ENCODE peak calls at places on chromosomes 5 and 9, in seven cellular contexts. E is fibroblast of mammary gland; V is GM13977; M is activated CD8-positive, alpha-beta T cell treated with anti-CD3 and anti-CD28 coated beads for 36 hours; O is tibial nerve; Q is lower leg skin; G is heart right ventricle. I is an unnamed sample.

GRCh38 chr9:131276107-131276888 is at the start of gene FAM78A:
- DNase-seq in E (no peak), V (peak), M (peak), O (no peak), Q (no peak), G (no peak), I (no peak)

GRCh38 chr5:71891856-71892255 is 172.8 kb downstream of the CARTPT start:
- DNase-seq in E (no peak), V (no peak), M (no peak), O (no peak), Q (no peak), G (peak), I (peak)

GRCh38 chr9:89433826-89434225 is 64.1 kb downstream of the SEMA4D start:
- DNase-seq in E (peak), V (no peak), M (no peak), O (no peak), Q (no peak), G (no peak), I (no peak)

GRCh38 chr9:114861922-114862605 is 56.2 kb upstream of the TNFSF15 start:
- DNase-seq in E (no peak), V (no peak), M (no peak), O (no peak), Q (no peak), G (no peak), I (no peak)

GRCh38 chr9:131516274-131516565 is 13.5 kb downstream of the POMT1 start:
- DNase-seq in E (no peak), V (no peak), M (no peak), O (no peak), Q (no peak), G (no peak), I (no peak)

GRCh38 chr9:113274474-113275146 is 762 bp downstream of the CDC26 start:
- DNase-seq in E (peak), V (peak), M (peak), O (peak), Q (no peak), G (peak), I (peak)

GRCh38 chr5:159339451-159339850 is 9.2 kb upstream of the IL12B start:
- DNase-seq in E (no peak), V (no peak), M (no peak), O (no peak), Q (no peak), G (no peak), I (no peak)

GRCh38 chr9:106798021-106798799 is 64.8 kb upstream of the ZNF462 start:
- DNase-seq in E (no peak), V (no peak), M (no peak), O (no peak), Q (no peak), G (no peak), I (no peak)

GRCh38 chr9:75023846-75024245 is 4.2 kb downstream of the CARNMT1 start:
- DNase-seq in E (no peak), V (no peak), M (peak), O (no peak), Q (no peak), G (no peak), I (no peak)

GRCh38 chr9:5292141-5292540 is 12.4 kb downstream of the RLN2 start:
- DNase-seq in E (no peak), V (no peak), M (no peak), O (no peak), Q (no peak), G (no peak), I (no peak)

GRCh38 chr9:14923701-14924100 is 13.5 kb upstream of the FREM1 start:
- DNase-seq in E (no peak), V (no peak), M (no peak), O (no peak), Q (no peak), G (no peak), I (no peak)

GRCh38 chr9:8784813-8785212 is 985.2 kb upstream of the DMAC1 start:
- DNase-seq in E (no peak), V (no peak), M (no peak), O (no peak), Q (no peak), G (no peak), I (no peak)

GRCh38 chr9:116151966-116152381 is 1.6 kb upstream of the PAPPA start:
- DNase-seq in E (peak), V (no peak), M (no peak), O (no peak), Q (no peak), G (no peak), I (no peak)

GRCh38 chr5:153212471-153212870 is 278.0 kb upstream of the GRIA1 start:
- DNase-seq in E (no peak), V (no peak), M (no peak), O (no peak), Q (no peak), G (no peak), I (no peak)

GRCh38 chr5:163041254-163041653 is 396.1 kb upstream of the CCNG1 start:
- DNase-seq in E (no peak), V (no peak), M (no peak), O (no peak), Q (no peak), G (no peak), I (no peak)

GRCh38 chr5:18000744-18001143 is 366.5 kb downstream of the TAF11L14 start:
- DNase-seq in E (no peak), V (no peak), M (no peak), O (no peak), Q (no peak), G (no peak), I (no peak)

GRCh38 chr5:157543825-157544622 is 31.6 kb downstream of the ADAM19 start:
- DNase-seq in E (peak), V (no peak), M (peak), O (no peak), Q (peak), G (no peak), I (no peak)

GRCh38 chr5:109486200-109486804 is 76.5 kb upstream of the PJA2 start:
- DNase-seq in E (no peak), V (no peak), M (no peak), O (no peak), Q (no peak), G (no peak), I (no peak)

GRCh38 chr9:73050062-73050814 is 97.4 kb upstream of the ALDH1A1 start:
- DNase-seq in E (peak), V (no peak), M (no peak), O (no peak), Q (no peak), G (no peak), I (no peak)

GRCh38 chr5:6185574-6185973 is 192.8 kb downstream of the MED10 start:
- DNase-seq in E (no peak), V (no peak), M (no peak), O (no peak), Q (no peak), G (no peak), I (no peak)

GRCh38 chr5:102713682-102714231 is 41.3 kb upstream of the PAM start:
- DNase-seq in E (peak), V (no peak), M (no peak), O (no peak), Q (no peak), G (no peak), I (no peak)

GRCh38 chr5:149268928-149269557 is 2.6 kb upstream of the AFAP1L1 start:
- DNase-seq in E (peak), V (peak), M (no peak), O (no peak), Q (no peak), G (no peak), I (peak)

GRCh38 chr5:149262315-149262714 is 9.3 kb upstream of the AFAP1L1 start:
- DNase-seq in E (no peak), V (no peak), M (no peak), O (no peak), Q (no peak), G (no peak), I (no peak)

GRCh38 chr5:149267241-149267973 is 4.3 kb upstream of the AFAP1L1 start:
- DNase-seq in E (no peak), V (no peak), M (no peak), O (no peak), Q (no peak), G (no peak), I (no peak)

GRCh38 chr5:149264432-149265069 is 7.1 kb upstream of the AFAP1L1 start:
- DNase-seq in E (no peak), V (peak), M (peak), O (no peak), Q (no peak), G (no peak), I (peak)

DNA sequence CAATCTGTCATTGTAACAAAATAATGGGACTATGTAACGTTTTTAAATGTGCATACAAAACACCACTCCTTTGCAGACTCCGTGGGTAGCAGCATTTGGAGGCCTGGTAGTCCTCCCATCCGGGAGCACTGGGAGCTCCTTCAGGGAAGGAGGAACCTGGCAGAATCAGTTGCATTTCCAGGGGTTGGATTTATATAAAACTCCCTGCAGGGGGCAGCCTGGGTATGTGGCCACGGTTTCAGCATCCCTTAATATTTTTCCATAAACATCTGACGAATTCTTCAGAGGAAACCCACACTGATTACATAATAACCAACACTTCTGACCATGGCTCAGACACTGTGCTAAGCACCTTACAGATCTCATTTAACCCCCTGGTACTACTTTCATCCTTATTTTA is 6.1 kb upstream of the AFAP1L1 start:
- DNase-seq in E (peak), V (no peak), M (no peak), O (peak), Q (no peak), G (peak), I (peak)
- TF ChIP-seq CTCF in E (peak), V (no peak), M (no peak), O (peak), Q (no peak), G (peak), I (peak)

DNA sequence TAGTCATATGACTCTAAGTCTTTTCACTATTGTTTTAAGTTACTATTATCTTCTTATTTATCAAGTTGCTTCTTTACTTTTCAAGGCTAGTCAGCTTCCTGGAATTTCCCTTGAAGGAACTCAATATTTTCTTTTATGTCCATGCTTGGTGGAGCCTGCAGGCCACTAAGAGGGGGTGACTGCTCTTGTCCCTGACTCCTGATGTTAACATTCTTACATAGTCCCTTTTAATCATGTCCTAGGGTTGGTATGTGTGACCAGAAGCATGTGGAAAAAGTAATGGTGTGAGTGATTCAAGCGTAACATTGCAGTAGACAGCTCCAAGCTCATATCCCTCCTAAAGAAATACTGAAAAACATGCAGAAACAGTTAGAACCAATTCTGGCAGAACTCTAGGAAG is 1536.2 kb upstream of the CDH9 start:
- DNase-seq in E (no peak), V (no peak), M (no peak), O (no peak), Q (no peak), G (no peak), I (no peak)
- TF ChIP-seq CTCF in E (no peak), V (no peak), M (no peak), O (no peak), Q (no peak), G (no peak), I (no peak)

DNA sequence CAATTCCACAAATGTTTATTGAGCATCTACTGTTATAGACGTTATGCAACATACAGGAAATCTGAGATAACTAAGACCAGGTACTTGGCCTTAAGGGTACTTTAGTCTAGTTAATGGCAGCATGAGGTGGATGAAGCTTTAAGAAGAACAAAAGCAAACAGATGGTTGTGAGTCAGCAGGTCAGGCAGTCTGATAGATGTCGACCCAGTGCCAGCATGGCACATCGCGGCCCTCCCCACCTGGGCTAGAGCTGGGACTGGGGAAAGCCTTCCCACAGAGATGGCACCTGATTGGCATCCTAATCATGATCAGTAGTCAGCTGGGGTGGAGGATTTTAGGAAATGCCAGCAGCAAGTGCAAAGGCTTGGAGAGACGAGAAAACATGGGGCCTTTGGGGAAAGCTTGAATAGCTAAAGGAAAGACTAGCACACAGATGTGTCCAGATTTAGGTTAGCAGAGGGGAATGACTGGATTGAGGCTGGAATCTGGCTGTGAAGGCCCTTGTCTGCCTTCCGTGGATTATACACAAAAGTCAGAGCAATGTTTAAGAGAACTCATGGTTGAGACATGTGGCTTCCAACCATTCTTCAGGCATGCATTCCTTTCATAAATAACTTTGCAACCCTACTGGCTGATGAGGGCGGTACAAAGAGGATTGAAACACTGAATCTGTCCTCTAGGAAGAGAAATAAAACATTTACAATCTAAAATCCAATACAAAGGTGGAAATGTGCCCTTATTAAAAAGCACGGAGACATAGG is 395.4 kb upstream of the WWC1 start:
- DNase-seq in E (no peak), V (no peak), M (no peak), O (no peak), Q (no peak), G (no peak), I (no peak)
- TF ChIP-seq CTCF in E (no peak), V (no peak), M (no peak), O (no peak), Q (no peak), G (no peak), I (no peak)

GRCh38 chr5:168422431-168422830 is 63.8 kb upstream of the RARS1 start:
- DNase-seq in E (peak), V (no peak), M (no peak), O (no peak), Q (no peak), G (no peak), I (no peak)
- TF ChIP-seq CTCF in E (peak), V (peak), M (no peak), O (no peak), Q (no peak), G (no peak), I (no peak)

GRCh38 chr5:88684136-88684500 is 198.9 kb downstream of the MEF2C start:
- DNase-seq in E (no peak), V (no peak), M (no peak), O (no peak), Q (no peak), G (no peak), I (no peak)

GRCh38 chr5:88686077-88686541 is 196.9 kb downstream of the MEF2C start:
- DNase-seq in E (no peak), V (no peak), M (no peak), O (no peak), Q (no peak), G (no peak), I (no peak)

GRCh38 chr5:88681402-88681801 is 201.6 kb downstream of the MEF2C start:
- DNase-seq in E (no peak), V (no peak), M (no peak), O (no peak), Q (no peak), G (no peak), I (no peak)

GRCh38 chr5:88682797-88683496 is 200.0 kb downstream of the MEF2C start:
- DNase-seq in E (no peak), V (no peak), M (no peak), O (no peak), Q (no peak), G (no peak), I (no peak)

DNA sequence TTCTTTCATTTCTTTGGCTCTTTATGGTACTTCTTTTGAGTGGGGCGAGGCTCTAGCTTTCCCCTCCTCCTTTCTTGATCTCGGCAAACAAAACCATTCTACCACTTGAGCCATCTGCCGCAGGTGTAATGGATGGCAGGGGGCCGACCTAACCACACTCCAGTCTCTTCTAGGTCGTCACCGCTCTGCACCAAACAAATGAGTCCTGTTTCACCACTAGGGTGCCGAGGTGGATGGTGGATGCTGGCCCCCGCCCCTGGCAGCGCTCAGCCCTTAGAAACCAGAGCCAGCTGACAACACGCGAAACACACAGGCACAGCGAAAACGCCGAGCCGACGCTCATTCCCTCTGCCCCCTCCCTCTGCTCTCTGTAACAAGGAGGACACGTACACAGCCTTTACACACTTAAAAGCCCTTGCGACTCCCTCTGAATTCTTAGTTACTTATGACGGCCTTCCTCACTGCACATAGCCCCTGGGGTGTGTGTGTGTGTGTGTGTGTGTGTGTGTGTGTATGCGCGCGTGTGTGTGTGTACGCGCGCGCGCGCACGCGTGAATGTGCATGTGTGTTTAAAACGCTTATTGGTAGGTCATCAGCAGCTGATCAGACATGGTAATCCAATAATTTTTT is 199.4 kb downstream of the MEF2C start:
- DNase-seq in E (no peak), V (no peak), M (peak), O (no peak), Q (no peak), G (no peak), I (no peak)
- TF ChIP-seq CTCF in E (no peak), V (peak), M (no peak), O (no peak), Q (no peak), G (no peak), I (no peak)

GRCh38 chr5:53010819-53011218 is 21.7 kb downstream of the ITGA2 start:
- DNase-seq in E (no peak), V (no peak), M (no peak), O (no peak), Q (no peak), G (no peak), I (no peak)
- TF ChIP-seq CTCF in E (no peak), V (no peak), M (no peak), O (no peak), Q (no peak), G (no peak), I (no peak)

I was measured in Calu3.